ENCODE peak calls at places on chromosomes 12 and 14, in four cellular contexts. J, E, K and H are unnamed samples.

GRCh38 chr14:63852271-63852816 is 460 bp upstream of the SYNE2 start:
- DNase-seq in J (no peak), E (no peak), K (peak), H (no peak)

GRCh38 chr14:34247605-34248004 is 214.4 kb downstream of the SPTSSA start:
- DNase-seq in J (no peak), E (no peak), K (no peak), H (no peak)

GRCh38 chr14:71361335-71361734 is 454.1 kb downstream of the PCNX1 start:
- DNase-seq in J (peak), E (peak), K (no peak), H (no peak)

GRCh38 chr12:81998761-81999378 is 239.7 kb upstream of the PPFIA2 start:
- DNase-seq in J (no peak), E (no peak), K (no peak), H (no peak)

GRCh38 chr14:67461341-67461985 is 27.1 kb downstream of the TMEM229B start:
- DNase-seq in J (no peak), E (no peak), K (no peak), H (no peak)

GRCh38 chr12:62792526-62792925 is 142.4 kb downstream of the PPM1H start:
- DNase-seq in J (no peak), E (no peak), K (no peak), H (no peak)

GRCh38 chr14:91388551-91388975 is 29.1 kb downstream of the CCDC88C start:
- DNase-seq in J (no peak), E (no peak), K (no peak), H (no peak)

GRCh38 chr14:65824285-65824977 is 411.9 kb downstream of the FUT8 start:
- DNase-seq in J (peak), E (peak), K (peak), H (peak)

GRCh38 chr12:113065126-113066007 is 8.8 kb downstream of the DTX1 start:
- DNase-seq in J (no peak), E (peak), K (peak), H (no peak)

GRCh38 chr14:29311983-29312382 is 545.4 kb downstream of the FOXG1 start:
- DNase-seq in J (no peak), E (no peak), K (no peak), H (no peak)

GRCh38 chr14:104708606-104709268 is 15.3 kb upstream of the ADSS1 start:
- DNase-seq in J (peak), E (peak), K (peak), H (no peak)

GRCh38 chr12:26125451-26126339 is 858 bp upstream of the BHLHE41 start:
- DNase-seq in J (peak), E (peak), K (peak), H (peak)

GRCh38 chr12:124297856-124298255 is 3.0 kb downstream of the RFLNA start:
- DNase-seq in J (no peak), E (no peak), K (no peak), H (no peak)

GRCh38 chr12:53989227-53990113 is 4.5 kb downstream of the HOXC10 start:
- DNase-seq in J (peak), E (no peak), K (no peak), H (no peak)

GRCh38 chr14:82710257-82710841 is 1176.7 kb upstream of the SEL1L start:
- DNase-seq in J (peak), E (peak), K (peak), H (peak)

GRCh38 chr12:52247622-52248540 is 14.8 kb downstream of the KRT7 start:
- DNase-seq in J (no peak), E (no peak), K (no peak), H (no peak)

GRCh38 chr12:131862994-131863710 is 31.3 kb upstream of the ULK1 start:
- DNase-seq in J (no peak), E (peak), K (no peak), H (no peak)

GRCh38 chr12:100995771-100996170 is 201.2 kb downstream of the ANO4 start:
- DNase-seq in J (no peak), E (no peak), K (no peak), H (no peak)

GRCh38 chr14:51484491-51484890 is 167.2 kb upstream of the FRMD6 start:
- DNase-seq in J (no peak), E (no peak), K (no peak), H (no peak)

GRCh38 chr14:61077946-61078738 is 97.1 kb downstream of the SLC38A6 start:
- DNase-seq in J (no peak), E (no peak), K (no peak), H (no peak)

GRCh38 chr12:53645191-53645590 is 19.0 kb upstream of the ATF7 start:
- DNase-seq in J (no peak), E (no peak), K (no peak), H (no peak)

GRCh38 chr12:75208851-75209781 is 523 bp downstream of the KCNC2 start:
- DNase-seq in J (no peak), E (no peak), K (peak), H (no peak)

GRCh38 chr12:90958995-90959394 is 4.0 kb upstream of the CCER1 start:
- DNase-seq in J (no peak), E (no peak), K (no peak), H (no peak)

GRCh38 chr14:50006141-50006540 is 110.2 kb downstream of the VCPKMT start:
- DNase-seq in J (no peak), E (no peak), K (peak), H (no peak)

GRCh38 chr12:8658361-8658760 is 4.3 kb downstream of the MFAP5 start:
- DNase-seq in J (no peak), E (no peak), K (no peak), H (no peak)

GRCh38 chr12:49893753-49894752 is 9.6 kb downstream of the FAIM2 start:
- DNase-seq in J (no peak), E (no peak), K (no peak), H (peak)

GRCh38 chr14:100669011-100669412 is 57.7 kb upstream of the DLK1 start:
- DNase-seq in J (no peak), E (no peak), K (no peak), H (no peak)

GRCh38 chr12:113048716-113049127 is 7.8 kb upstream of the DTX1 start:
- DNase-seq in J (peak), E (peak), K (peak), H (peak)

GRCh38 chr14:91412939-91413338 is 4.7 kb downstream of the CCDC88C start:
- DNase-seq in J (no peak), E (no peak), K (no peak), H (no peak)

GRCh38 chr14:22520235-22520634 is 68.8 kb downstream of the DAD1 start:
- DNase-seq in J (no peak), E (peak), K (no peak), H (no peak)

GRCh38 chr12:20188930-20189653 is 179.2 kb upstream of the PDE3A start:
- DNase-seq in J (peak), E (no peak), K (no peak), H (no peak)

GRCh38 chr14:25237845-25238244 is 187.9 kb upstream of the STXBP6 start:
- DNase-seq in J (peak), E (no peak), K (no peak), H (no peak)

GRCh38 chr14:69072584-69072983 is 80.3 kb downstream of the DCAF5 start:
- DNase-seq in J (no peak), E (no peak), K (no peak), H (no peak)

GRCh38 chr14:69077841-69078240 is 75.1 kb downstream of the DCAF5 start:
- DNase-seq in J (no peak), E (no peak), K (no peak), H (no peak)

GRCh38 chr14:69073429-69073828 is 79.5 kb downstream of the DCAF5 start:
- DNase-seq in J (no peak), E (no peak), K (no peak), H (no peak)

GRCh38 chr14:69076341-69076740 is 76.6 kb downstream of the DCAF5 start:
- DNase-seq in J (no peak), E (no peak), K (no peak), H (no peak)

GRCh38 chr14:69073925-69074324 is 79.0 kb downstream of the DCAF5 start:
- DNase-seq in J (no peak), E (no peak), K (no peak), H (no peak)
- TF ChIP-seq RAD21 in J (no peak), E (no peak), K (no peak), H (no peak)

GRCh38 chr12:795305-795704 is 42.9 kb downstream of the WNK1 start:
- DNase-seq in J (no peak), E (no peak), K (no peak), H (no peak)
- TF ChIP-seq ELF1 in J (no peak), E (no peak), K (no peak), H (no peak)

GRCh38 chr12:89525824-89526770 is at the start of gene POC1B:
- DNase-seq in J (peak), E (peak), K (peak), H (peak)
- TF ChIP-seq POLR2AphosphoS5 in J (no peak), E (no peak), K (no peak), H (peak)

GRCh38 chr14:103030741-103031565 is 26.4 kb downstream of the CDC42BPB start:
- DNase-seq in J (no peak), E (no peak), K (no peak), H (no peak)

GRCh38 chr14:103033744-103034143 is 23.6 kb downstream of the CDC42BPB start:
- DNase-seq in J (no peak), E (no peak), K (no peak), H (no peak)

GRCh38 chr14:103029936-103030335 is 27.4 kb downstream of the CDC42BPB start:
- DNase-seq in J (no peak), E (no peak), K (no peak), H (no peak)

GRCh38 chr14:103031566-103031911 is 25.8 kb downstream of the CDC42BPB start:
- DNase-seq in J (no peak), E (no peak), K (peak), H (no peak)

GRCh38 chr14:103031956-103032355 is 25.4 kb downstream of the CDC42BPB start:
- DNase-seq in J (no peak), E (no peak), K (peak), H (no peak)
- TF ChIP-seq RAD21 in J (no peak), E (no peak), K (no peak), H (peak)

GRCh38 chr12:42118136-42118879 is 26.4 kb downstream of the GXYLT1 start:
- DNase-seq in J (no peak), E (no peak), K (no peak), H (no peak)
- TF ChIP-seq ELF1 in J (no peak), E (no peak), K (no peak), H (no peak)

GRCh38 chr12:47785036-47785886 is 12.2 kb downstream of the SLC48A1 start:
- DNase-seq in J (no peak), E (peak), K (no peak), H (no peak)
- TF ChIP-seq POLR2AphosphoS5 in J (no peak), E (no peak), K (no peak), H (no peak)

GRCh38 chr12:24469089-24469488 is 479.8 kb downstream of the BCAT1 start:
- DNase-seq in J (no peak), E (no peak), K (no peak), H (no peak)
- TF ChIP-seq RAD21 in J (no peak), E (no peak), K (no peak), H (no peak)